ENCODE peak calls at places on chromosomes 4 and X, in five cellular contexts. O is endothelial cell of umbilical vein, Q is cardiac fibroblast, F is right lobe of liver, G is B cell. U is an unnamed sample.

GRCh38 chrX:78124304-78124703 is 15.1 kb downstream of the TAF9B start:
- DNase-seq in O (no peak), Q (no peak), F (no peak), G (no peak), U (no peak)

GRCh38 chr4:119040711-119041185 is 94.9 kb upstream of the MYOZ2 start:
- DNase-seq in O (no peak), Q (peak), F (no peak), G (no peak), U (no peak)

GRCh38 chr4:94468093-94468492 is 16.4 kb downstream of the PDLIM5 start:
- DNase-seq in O (no peak), Q (no peak), F (no peak), G (no peak), U (no peak)

GRCh38 chr4:2604614-2605013 is 68.2 kb downstream of the FAM193A start:
- DNase-seq in O (no peak), Q (no peak), F (no peak), G (no peak), U (no peak)

GRCh38 chrX:110403839-110404238 is 45.2 kb downstream of the RTL9 start:
- DNase-seq in O (no peak), Q (peak), F (no peak), G (no peak), U (no peak)

GRCh38 chr4:182642831-182643230 is 274.4 kb downstream of the DCTD start:
- DNase-seq in O (peak), Q (peak), F (no peak), G (no peak), U (peak)

GRCh38 chr4:2789801-2790582 is 2.9 kb upstream of the SH3BP2 start:
- DNase-seq in O (no peak), Q (no peak), F (no peak), G (peak), U (no peak)

GRCh38 chr4:17132226-17132625 is 233.8 kb upstream of the LDB2 start:
- DNase-seq in O (no peak), Q (no peak), F (no peak), G (no peak), U (no peak)

GRCh38 chr4:49032440-49033161 is 46.5 kb downstream of the CWH43 start:
- DNase-seq in O (peak), Q (peak), F (no peak), G (no peak), U (peak)
- TF ChIP-seq CTCF in O (peak), Q (peak), F (peak), G (no peak), U (peak)

GRCh38 chrX:47650164-47651042 is at the start of gene ELK1:
- DNase-seq in O (peak), Q (peak), F (peak), G (peak), U (peak)
- TF ChIP-seq CTCF in O (no peak), Q (no peak), F (no peak), G (no peak), U (no peak)

GRCh38 chrX:68685722-68686683 is 38.5 kb downstream of the STARD8 start:
- DNase-seq in O (peak), Q (peak), F (no peak), G (no peak), U (no peak)
- TF ChIP-seq CTCF in O (no peak), Q (peak), F (peak), G (no peak), U (no peak)

GRCh38 chr4:163816494-163816893 is 322.0 kb downstream of the TMA16 start:
- DNase-seq in O (no peak), Q (no peak), F (no peak), G (no peak), U (no peak)
- TF ChIP-seq CTCF in O (no peak), Q (no peak), F (no peak), G (no peak), U (no peak)

GRCh38 chrX:134753185-134754008 is 95.1 kb upstream of the PLAC1 start:
- DNase-seq in O (peak), Q (peak), F (no peak), G (no peak), U (peak)
- TF ChIP-seq CTCF in O (peak), Q (peak), F (peak), G (no peak), U (peak)

GRCh38 chr4:154549894-154550790 is at the start of gene PLRG1:
- DNase-seq in O (peak), Q (peak), F (peak), G (peak), U (peak)
- TF ChIP-seq CTCF in O (no peak), Q (peak), F (peak), G (no peak), U (no peak)

DNA sequence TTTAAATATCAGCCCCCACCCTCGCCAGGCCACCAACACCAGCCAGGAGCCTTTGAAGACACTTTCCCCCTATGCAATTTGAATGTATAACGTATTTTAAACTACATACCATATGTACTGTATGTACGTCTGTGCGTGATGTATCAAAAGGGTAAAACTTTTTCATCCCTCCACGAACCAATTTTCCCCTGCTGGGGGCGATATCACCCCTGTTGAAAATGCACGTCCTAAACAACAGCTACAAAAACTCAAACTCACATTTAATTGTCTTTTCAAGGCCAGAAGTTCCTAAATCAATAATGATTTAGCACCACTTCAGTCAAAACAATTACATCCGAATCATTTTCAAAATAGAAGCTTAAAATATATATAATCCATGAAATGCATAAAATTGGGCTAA is 1.4 kb downstream of the VEGFD start:
- DNase-seq in O (no peak), Q (no peak), F (no peak), G (no peak), U (no peak)
- TF ChIP-seq CTCF in O (no peak), Q (no peak), F (no peak), G (no peak), U (no peak)

GRCh38 chr4:22897520-22898108 is 204.9 kb downstream of the GBA3 start:
- DNase-seq in O (peak), Q (peak), F (no peak), G (no peak), U (peak)
- TF ChIP-seq CTCF in O (peak), Q (peak), F (peak), G (peak), U (peak)

DNA sequence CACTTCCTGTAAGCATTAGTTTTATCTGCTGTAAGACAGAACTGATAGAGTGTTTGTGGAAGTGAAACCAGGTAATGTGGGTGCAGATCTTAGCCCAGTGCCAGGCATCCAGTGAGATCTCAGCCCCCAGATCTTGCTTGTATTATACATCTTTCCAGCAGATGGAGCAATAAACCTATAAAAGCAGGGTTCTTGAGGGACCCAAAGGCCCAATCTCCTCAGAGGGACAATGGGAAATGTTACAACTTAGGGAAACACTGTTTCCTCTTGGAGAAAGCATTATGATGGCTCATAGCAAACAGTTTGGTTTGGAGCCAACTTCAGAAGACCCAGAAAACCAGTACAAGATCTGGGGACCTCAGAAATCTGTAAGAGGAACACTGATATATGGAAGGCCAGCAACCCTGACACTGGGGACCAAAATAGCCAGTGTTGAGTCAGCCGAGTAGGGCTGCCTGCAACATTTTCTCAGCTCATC is 206.3 kb downstream of the SLC7A11 start:
- DNase-seq in O (peak), Q (peak), F (no peak), G (peak), U (peak)
- TF ChIP-seq CTCF in O (peak), Q (peak), F (peak), G (peak), U (peak)

GRCh38 chr4:87451537-87451936 is 29.2 kb downstream of the NUDT9 start:
- DNase-seq in O (no peak), Q (no peak), F (no peak), G (no peak), U (no peak)
- TF ChIP-seq CTCF in O (no peak), Q (no peak), F (no peak), G (no peak), U (no peak)